ENCODE peak calls at places on chromosome 17, in seven cellular contexts. P, J, X, H, W, F and M are unnamed samples.

GRCh38 chr17:8289103-8289397 is 580 bp downstream of the RANGRF start:
- DNase-seq in W (no peak), J (no peak), H (no peak), F (no peak), X (no peak), P (no peak), M (no peak)

GRCh38 chr17:65029605-65030308 is 26.8 kb downstream of the GNA13 start:
- DNase-seq in W (no peak), X (no peak), H (no peak), J (no peak), F (no peak), P (no peak), M (no peak)

GRCh38 chr17:72392056-72393010 is 271.5 kb downstream of the SOX9 start:
- DNase-seq in H (no peak), P (no peak), F (peak; percentile 68), J (peak; percentile 95), X (no peak), W (no peak), M (no peak)

GRCh38 chr17:76497979-76498885 is 3.0 kb downstream of the RHBDF2 start:
- DNase-seq in F (no peak), P (peak; percentile 75), J (peak; percentile 93), X (peak; percentile 96), H (no peak), W (no peak), M (peak; percentile 55)

GRCh38 chr17:59962739-59963318 is 1.7 kb downstream of the RNFT1 start:
- DNase-seq in H (no peak), P (no peak), W (no peak), J (no peak), F (no peak), X (no peak), M (no peak)

GRCh38 chr17:39674702-39675389 is 6.6 kb downstream of the PNMT start:
- DNase-seq in J (no peak), X (no peak), P (no peak), W (peak; percentile 69), F (no peak), H (no peak), M (peak; percentile 81)

GRCh38 chr17:53543363-53543927 is 279.3 kb upstream of the KIF2B start:
- DNase-seq in F (no peak), X (peak; percentile 30), P (no peak), J (no peak), W (no peak), H (no peak), M (no peak)

GRCh38 chr17:40450175-40450574 is 6.9 kb downstream of the IGFBP4 start:
- DNase-seq in W (peak; percentile 65), J (peak; percentile 45), H (peak; percentile 49), P (peak; percentile 81), X (no peak), F (no peak), M (peak; percentile 54)

GRCh38 chr17:79651751-79652150 is 40.9 kb upstream of the RBFOX3 start:
- DNase-seq in F (no peak), H (no peak), W (no peak), J (no peak), P (no peak), X (peak; percentile 17), M (no peak)

GRCh38 chr17:45129940-45130639 is 2.2 kb downstream of the PLCD3 start:
- DNase-seq in W (no peak), F (no peak), P (no peak), J (peak; percentile 12), X (no peak), H (no peak), M (peak; percentile 71)

GRCh38 chr17:71109697-71110096 is 940.4 kb downstream of the KCNJ2 start:
- DNase-seq in P (no peak), W (no peak), J (no peak), H (no peak), X (no peak), F (no peak), M (no peak)

GRCh38 chr17:42289863-42290165 is 1.5 kb downstream of the STAT5A start:
- DNase-seq in H (no peak), X (peak; percentile 16), J (no peak), W (no peak), F (no peak), P (no peak), M (no peak)

GRCh38 chr17:48537316-48537715 is 6.5 kb upstream of the HOXB1 start:
- DNase-seq in P (no peak), X (no peak), F (no peak), J (no peak), H (no peak), W (no peak), M (no peak)

GRCh38 chr17:48541036-48541573 is 3.8 kb downstream of the HOXB2 start:
- DNase-seq in H (no peak), W (no peak), F (no peak), P (no peak), X (no peak), J (peak; percentile 32), M (no peak)

GRCh38 chr17:48540213-48540612 is 4.7 kb downstream of the HOXB2 start:
- DNase-seq in J (peak; percentile 37), H (no peak), P (no peak), F (no peak), W (no peak), X (no peak), M (no peak)

GRCh38 chr17:48541574-48542113 is 3.3 kb downstream of the HOXB2 start:
- DNase-seq in J (peak; percentile 69), W (peak; percentile 75), H (no peak), F (no peak), P (no peak), X (peak; percentile 44), M (no peak)

GRCh38 chr17:48539177-48539576 is 5.7 kb downstream of the HOXB2 start:
- DNase-seq in W (no peak), F (no peak), J (peak; percentile 90), X (no peak), H (no peak), P (no peak), M (no peak)
- TF ChIP-seq RFX5 in W (no peak), F (no peak), J (no peak), X (no peak), H (no peak), P (no peak), M (no peak)

GRCh38 chr17:57615836-57616235 is 129.3 kb downstream of the CCDC182 start:
- DNase-seq in H (no peak), J (no peak), X (no peak), W (no peak), F (no peak), P (no peak), M (no peak)

GRCh38 chr17:57609878-57610270 is 135.2 kb downstream of the CCDC182 start:
- DNase-seq in X (no peak), F (no peak), P (no peak), H (no peak), W (no peak), J (no peak), M (peak; percentile 50)

GRCh38 chr17:57609125-57609877 is 135.8 kb downstream of the CCDC182 start:
- DNase-seq in F (no peak), J (no peak), W (no peak), H (no peak), P (no peak), X (no peak), M (peak; percentile 96)

GRCh38 chr17:57614742-57615141 is 130.4 kb downstream of the CCDC182 start:
- DNase-seq in W (no peak), F (no peak), J (no peak), X (no peak), H (no peak), P (no peak), M (no peak)

GRCh38 chr17:57612202-57613071 is 132.7 kb downstream of the CCDC182 start:
- DNase-seq in J (no peak), H (no peak), P (no peak), X (no peak), F (peak; percentile 38), W (peak; percentile 49), M (peak; percentile 27)
- TF ChIP-seq RFX5 in J (no peak), H (no peak), P (no peak), X (no peak), F (peak; percentile 84), W (no peak), M (no peak)

DNA sequence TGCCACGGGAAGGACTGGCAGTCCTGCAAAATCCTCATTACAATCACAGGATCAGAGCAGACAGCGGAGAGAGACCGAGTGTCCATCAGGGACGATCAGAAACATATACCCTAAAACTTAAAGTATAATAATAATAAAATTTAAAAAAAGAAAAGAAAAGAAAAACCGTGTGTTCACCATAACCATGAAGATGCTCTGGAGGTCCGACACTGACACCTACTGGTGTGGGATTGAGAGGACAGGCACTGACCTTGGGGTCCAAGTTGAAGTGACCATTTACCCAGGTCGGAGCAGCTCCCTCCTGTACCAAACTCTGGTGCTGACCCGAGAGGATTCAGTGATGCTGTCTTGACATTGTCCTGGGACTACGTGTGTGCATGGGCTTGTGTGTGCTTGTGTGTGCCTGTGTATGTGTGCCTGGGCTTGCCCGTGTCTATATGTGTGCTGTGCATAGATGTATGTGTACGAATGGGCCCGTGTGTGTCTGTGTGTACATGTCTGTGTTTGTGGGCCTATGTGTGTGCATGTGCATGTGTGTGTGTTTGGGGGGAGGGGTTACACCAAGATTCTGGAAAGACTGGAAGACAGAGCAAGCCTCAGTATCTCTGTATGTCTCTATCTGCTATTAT is 10.0 kb upstream of the CD300LD start:
- DNase-seq in X (peak; percentile 68), H (no peak), P (peak; percentile 79), F (no peak), W (peak; percentile 65), J (peak; percentile 15), M (peak; percentile 60)
- TF ChIP-seq RFX5 in X (no peak), H (no peak), P (no peak), F (no peak), W (no peak), J (no peak), M (no peak)

DNA sequence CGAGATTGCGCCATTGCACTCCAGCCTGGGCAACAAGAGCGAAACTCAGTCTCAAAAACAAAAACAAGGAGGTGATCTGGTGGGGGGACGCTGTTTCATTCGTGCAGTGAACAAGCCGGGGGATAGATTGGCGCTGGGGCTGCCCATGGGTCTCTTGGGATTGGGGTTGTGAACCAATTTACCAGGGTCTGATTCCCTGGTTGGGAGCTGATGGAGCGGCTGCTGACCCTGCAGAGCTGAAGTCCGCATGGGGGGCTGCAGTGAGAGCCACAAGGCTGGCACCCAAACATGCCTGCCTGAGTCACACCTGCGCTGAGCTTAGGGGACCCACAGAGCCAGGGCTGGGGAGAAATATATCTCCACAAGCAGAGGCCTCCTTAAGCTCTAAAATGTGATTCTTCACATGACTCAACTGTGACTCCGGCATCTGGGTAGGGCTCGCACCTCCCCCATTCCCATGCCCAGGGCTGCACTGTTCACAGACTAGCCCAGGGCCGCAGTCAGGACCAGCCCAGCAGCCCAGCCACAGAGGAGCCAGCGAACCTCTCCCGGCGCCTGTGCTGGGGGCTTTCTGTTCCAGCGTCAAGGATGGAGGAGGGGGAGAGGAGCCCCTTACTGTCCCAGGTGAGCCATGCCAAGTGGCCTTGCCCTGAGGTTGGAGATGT is 5.0 kb downstream of the TSPAN10 start:
- DNase-seq in J (peak; percentile 77), F (no peak), W (no peak), H (no peak), X (no peak), P (peak; percentile 86), M (no peak)
- TF ChIP-seq RFX5 in J (no peak), F (no peak), W (no peak), H (no peak), X (no peak), P (no peak), M (no peak)